ENCODE peak calls at places on chromosomes 2 and 18, in six cellular contexts. L is mesendoderm; B is lung; M is CD8-positive, alpha-beta memory T cell; D is IMR-90; V is cardiac muscle cell. J is an unnamed sample. For H3K4me1 and H3K36me3, the result is how much of the 10 kb centered on the place peaks cover.

GRCh38 chr2:128306081-128306930 is 12.4 kb downstream of the HS6ST1 start:
- DNase-seq in L (peak), B (peak), M (no peak), D (peak), V (peak), J (peak)

GRCh38 chr2:85753525-85754312 is at the start of gene ATOH8:
- DNase-seq in L (peak), B (peak), M (no peak), D (peak), V (peak), J (peak)

GRCh38 chr2:109703076-109703475 is 88.9 kb downstream of the SOWAHC start:
- DNase-seq in L (no peak), B (no peak), M (no peak), D (no peak), V (peak), J (no peak)

GRCh38 chr2:109129356-109129920 is 433 bp downstream of the SH3RF3 start:
- DNase-seq in L (peak), B (no peak), M (peak), D (no peak), V (peak), J (no peak)

GRCh38 chr2:95015261-95015918 is 10.1 kb upstream of the MAL start:
- DNase-seq in L (no peak), B (no peak), M (no peak), D (no peak), V (no peak), J (no peak)

GRCh38 chr2:104862061-104862941 is 8.4 kb downstream of the POU3F3 start:
- DNase-seq in L (peak), B (no peak), M (no peak), D (no peak), V (no peak), J (no peak)

GRCh38 chr18:57004366-57005121 is 142.3 kb upstream of the BOD1L2 start:
- DNase-seq in L (no peak), B (no peak), M (no peak), D (peak), V (peak), J (no peak)

GRCh38 chr2:150212722-150213171 is 274.7 kb downstream of the RND3 start:
- DNase-seq in L (no peak), B (no peak), M (no peak), D (peak), V (peak), J (no peak)

GRCh38 chr18:48338915-48339314 is 70.3 kb downstream of the ZBTB7C start:
- DNase-seq in L (no peak), B (no peak), M (no peak), D (no peak), V (no peak), J (no peak)

GRCh38 chr2:160353166-160353565 is 140.4 kb downstream of the RBMS1 start:
- DNase-seq in L (no peak), B (no peak), M (peak), D (no peak), V (no peak), J (no peak)

GRCh38 chr18:286515-287310 is 18.9 kb upstream of the THOC1 start:
- DNase-seq in L (no peak), B (no peak), M (no peak), D (peak), V (peak), J (no peak)

GRCh38 chr18:69102959-69103358 is 297.7 kb upstream of the DOK6 start:
- DNase-seq in L (no peak), B (no peak), M (no peak), D (peak), V (peak), J (no peak)

GRCh38 chr2:187615364-187615763 is 61.1 kb upstream of the TFPI start:
- DNase-seq in L (no peak), B (no peak), M (no peak), D (no peak), V (no peak), J (no peak)

GRCh38 chr2:56483081-56483480 is 299.3 kb downstream of the CCDC85A start:
- DNase-seq in L (no peak), B (no peak), M (no peak), D (no peak), V (no peak), J (no peak)

GRCh38 chr2:231563378-231563961 is 29.2 kb upstream of the TEX44 start:
- DNase-seq in L (peak), B (peak), M (no peak), D (peak), V (peak), J (no peak)

GRCh38 chr2:239316562-239317465 is 84.0 kb downstream of the HDAC4 start:
- DNase-seq in L (no peak), B (no peak), M (no peak), D (peak), V (peak), J (no peak)

GRCh38 chr18:3688682-3689081 is 238.7 kb downstream of the TGIF1 start:
- DNase-seq in L (peak), B (no peak), M (no peak), D (peak), V (peak), J (no peak)

GRCh38 chr2:152716805-152717241 is 438 bp downstream of the PRPF40A start:
- DNase-seq in L (peak), B (peak), M (no peak), D (no peak), V (no peak), J (no peak)

GRCh38 chr2:72806280-72806955 is 19.4 kb downstream of the EXOC6B start:
- DNase-seq in L (no peak), B (no peak), M (no peak), D (peak), V (no peak), J (no peak)

GRCh38 chr18:74392323-74392722 is 64.8 kb downstream of the DIPK1C start:
- DNase-seq in L (no peak), B (no peak), M (no peak), D (no peak), V (no peak), J (no peak)

GRCh38 chr18:32018331-32019250 is at the start of gene RNF125:
- DNase-seq in L (peak), B (peak), M (peak), D (peak), V (peak), J (peak)

GRCh38 chr2:51003345-51004192 is 28.4 kb downstream of the NRXN1 start:
- DNase-seq in L (peak), B (no peak), M (no peak), D (peak), V (peak), J (no peak)

GRCh38 chr2:92074549-92074898 is 2796.7 kb upstream of the TEKT4 start:
- DNase-seq in L (no peak), B (no peak), M (no peak), D (no peak), V (no peak), J (no peak)

GRCh38 chr2:9800975-9801723 is 42.1 kb upstream of the TAF1B start:
- DNase-seq in L (peak), B (peak), M (peak), D (peak), V (peak), J (peak)

GRCh38 chr2:145287686-145288085 is 767.8 kb upstream of the ZEB2 start:
- DNase-seq in L (no peak), B (no peak), M (no peak), D (no peak), V (no peak), J (no peak)

GRCh38 chr2:6921321-6921922 is 4.2 kb downstream of the RNF144A start:
- DNase-seq in L (no peak), B (no peak), M (no peak), D (no peak), V (no peak), J (no peak)

DNA sequence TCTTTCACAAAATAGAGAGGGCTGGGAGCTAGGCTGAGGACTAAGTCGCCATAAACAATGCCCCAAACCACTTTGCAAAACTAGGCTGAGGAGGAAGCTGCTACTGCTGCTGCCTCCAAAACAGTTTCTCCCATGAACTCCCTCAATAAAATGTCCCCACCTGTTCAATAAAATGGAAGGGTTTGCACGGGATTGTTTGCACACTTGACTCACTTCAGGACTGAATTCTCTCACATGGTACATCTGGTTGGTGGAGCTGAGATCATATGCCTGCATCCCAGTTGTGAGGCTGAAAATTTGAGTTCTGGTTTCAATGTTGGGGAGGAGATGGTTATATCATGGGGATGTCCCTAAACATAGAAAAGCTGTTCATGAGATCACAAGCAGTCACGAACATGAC is 26.5 kb downstream of the NCKAP5 start:
- DNase-seq in L (no peak), B (no peak), M (no peak), D (no peak), V (no peak), J (no peak)
- H3K4me1 ChIP-seq in L (under half), B (under half), M (under half), D (under half), V (under half), J (under half)

GRCh38 chr2:241350530-241350877 is 5.6 kb upstream of the FARP2 start:
- DNase-seq in L (no peak), B (no peak), M (no peak), D (no peak), V (no peak), J (no peak)

GRCh38 chr2:241351640-241352031 is 4.4 kb upstream of the FARP2 start:
- DNase-seq in L (no peak), B (no peak), M (no peak), D (no peak), V (no peak), J (no peak)

GRCh38 chr2:241352227-241352626 is 3.9 kb upstream of the FARP2 start:
- DNase-seq in L (no peak), B (no peak), M (no peak), D (no peak), V (no peak), J (no peak)

GRCh38 chr2:241350878-241351639 is 5.0 kb upstream of the FARP2 start:
- DNase-seq in L (no peak), B (no peak), M (no peak), D (no peak), V (no peak), J (no peak)

GRCh38 chr2:241349941-241350340 is 6.1 kb upstream of the FARP2 start:
- DNase-seq in L (no peak), B (no peak), M (no peak), D (no peak), V (no peak), J (no peak)
- H3K36me3 ChIP-seq in L (under half), B (under half), M (under half), D (half or more), V (half or more), J (under half)

DNA sequence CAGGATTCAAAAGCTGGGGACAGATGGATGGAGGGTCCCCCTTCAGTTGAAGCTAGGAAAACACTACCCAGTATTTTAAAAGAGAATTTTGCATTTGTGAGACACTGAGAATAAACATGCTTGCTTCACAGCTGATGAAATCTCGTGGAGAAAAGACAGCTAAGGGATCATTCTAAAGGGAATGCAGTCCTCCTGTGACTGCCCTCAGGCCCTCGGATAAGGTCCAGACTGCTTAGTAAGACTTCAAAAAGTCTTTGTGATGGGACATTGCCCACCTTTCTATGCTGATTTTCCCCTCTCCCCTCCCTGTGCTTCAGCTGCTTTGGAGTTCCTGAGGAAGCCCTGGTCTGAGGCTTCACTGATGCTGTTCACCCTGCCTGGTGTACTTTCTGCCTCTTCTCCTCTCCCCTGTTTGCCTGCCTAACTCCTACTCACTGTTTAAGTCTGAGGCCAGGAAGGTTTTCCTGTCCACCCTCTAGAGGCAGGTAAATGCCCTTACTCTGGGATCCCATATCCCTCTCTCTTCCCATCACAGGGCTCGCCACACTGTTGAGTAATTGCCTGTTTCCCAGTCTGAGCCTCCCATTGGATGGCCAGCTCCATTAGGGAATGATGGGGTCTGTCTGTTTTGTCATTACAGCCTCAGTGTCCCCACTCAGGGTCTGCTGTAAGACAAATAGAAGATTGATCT is 26.6 kb downstream of the POLE4 start:
- DNase-seq in L (peak), B (no peak), M (no peak), D (no peak), V (no peak), J (no peak)
- H3K27ac ChIP-seq in L (peak), B (no peak), M (no peak), D (no peak), V (no peak), J (no peak)

DNA sequence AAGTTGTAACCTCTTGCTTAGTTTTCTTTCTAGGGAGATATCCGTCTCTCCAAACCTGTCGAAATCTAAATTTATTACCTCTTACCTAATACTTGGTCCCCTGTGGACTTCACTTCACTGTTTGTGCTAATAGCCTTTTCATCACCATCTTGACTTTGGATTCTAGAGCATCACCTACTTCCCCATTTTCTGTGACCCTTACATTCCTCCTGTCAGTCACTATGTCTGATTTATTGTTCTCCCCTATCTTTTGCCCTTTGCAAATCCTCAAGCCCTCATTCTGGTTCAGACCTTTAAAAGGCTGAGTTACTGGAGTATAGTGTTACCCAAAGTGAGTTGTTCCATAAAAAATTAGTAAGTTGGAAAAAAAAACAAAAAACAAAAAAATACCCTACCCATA is 7.5 kb downstream of the MYO1B start:
- DNase-seq in L (no peak), B (no peak), M (no peak), D (no peak), V (no peak), J (no peak)
- H3K4me1 ChIP-seq in L (under half), B (under half), M (under half), D (under half), V (under half), J (under half)

J was measured in prostate gland.